ENCODE peak calls at places on chromosomes 4 and X, in four cellular contexts. U is fibroblast of the aortic adventitia, J is coronary artery, W is activated B cell treated with CpG ODN at 0.5 μM for 24 hours. O is an unnamed sample.

GRCh38 chr4:121514443-121514842 is 133.6 kb upstream of the QRFPR start:
- DNase-seq in W (no peak), J (no peak), U (no peak), O (no peak)

GRCh38 chrX:106247162-106247561 is 79.1 kb downstream of the PWWP3B start:
- DNase-seq in W (no peak), J (no peak), U (no peak), O (no peak)

GRCh38 chr4:71130827-71131603 is 137.6 kb downstream of the DCK start:
- DNase-seq in W (no peak), U (peak; percentile 77), J (no peak), O (no peak)

GRCh38 chrX:58025979-58026378 is 115.7 kb upstream of the ZXDA start:
- DNase-seq in U (peak; percentile 27), J (no peak), W (no peak), O (no peak)

GRCh38 chrX:29561417-29561816 is 653.9 kb upstream of the MAGEB2 start:
- DNase-seq in U (peak; percentile 79), J (no peak), W (no peak), O (no peak)

GRCh38 chrX:122389005-122389404 is 795.1 kb upstream of the GRIA3 start:
- DNase-seq in U (no peak), J (no peak), W (no peak), O (no peak)

GRCh38 chr4:16794816-16795445 is 103.5 kb downstream of the LDB2 start:
- DNase-seq in W (no peak), J (no peak), U (peak; percentile 70), O (no peak)

GRCh38 chr4:140595065-140595464 is 26.3 kb upstream of the UCP1 start:
- DNase-seq in U (peak; percentile 25), J (no peak), W (no peak), O (no peak)

GRCh38 chr4:185305979-185306442 is 89.7 kb downstream of the LRP2BP start:
- DNase-seq in W (no peak), U (peak; percentile 90), J (no peak), O (no peak)

GRCh38 chrX:78321809-78322208 is 5.6 kb downstream of the CYSLTR1 start:
- DNase-seq in J (no peak), W (peak; percentile 24), U (no peak), O (no peak)

GRCh38 chr4:105126311-105127153 is 20.1 kb upstream of the TET2 start:
- DNase-seq in J (no peak), W (no peak), U (peak; percentile 91), O (no peak)

GRCh38 chr4:2789801-2790582 is 2.9 kb upstream of the SH3BP2 start:
- DNase-seq in U (no peak), J (peak; percentile 73), W (no peak), O (no peak)

GRCh38 chr4:123922847-123923246 is 526.3 kb downstream of the SPRY1 start:
- DNase-seq in W (no peak), J (no peak), U (peak; percentile 25), O (no peak)

GRCh38 chr4:177239475-177239874 is 70.2 kb upstream of the NEIL3 start:
- DNase-seq in J (no peak), U (peak; percentile 54), W (no peak), O (no peak)

GRCh38 chr4:88606832-88607231 is 14.6 kb downstream of the HERC3 start:
- DNase-seq in U (no peak), J (no peak), W (no peak), O (no peak)

GRCh38 chr4:44098973-44099372 is 349.6 kb downstream of the KCTD8 start:
- DNase-seq in W (no peak), U (no peak), J (no peak), O (no peak)

GRCh38 chr4:15244354-15244753 is 183.5 kb upstream of the C1QTNF7 start:
- DNase-seq in W (no peak), U (peak; percentile 28), J (no peak), O (no peak)

GRCh38 chr4:27360651-27361347 is 500.2 kb downstream of the STIM2 start:
- DNase-seq in U (peak; percentile 91), J (no peak), W (no peak), O (no peak)

GRCh38 chrX:71095033-71095432 is 618 bp upstream of the FOXO4 start:
- DNase-seq in W (no peak), J (no peak), U (no peak), O (no peak)

GRCh38 chr4:20272411-20272872 is 20.7 kb downstream of the SLIT2 start:
- DNase-seq in U (peak; percentile 67), J (no peak), W (no peak), O (no peak)

GRCh38 chrX:5730561-5730960 is 498.1 kb downstream of the NLGN4X start:
- DNase-seq in J (no peak), U (no peak), W (no peak), O (no peak)

GRCh38 chr4:127870688-127871087 is 10.0 kb upstream of the PLK4 start:
- DNase-seq in J (no peak), U (peak; percentile 95), W (no peak), O (no peak)

GRCh38 chr4:100391913-100392312 is 125.9 kb downstream of the EMCN start:
- DNase-seq in U (peak; percentile 37), J (no peak), W (no peak), O (no peak)

GRCh38 chrX:74492720-74493201 is 71.5 kb downstream of the SLC16A2 start:
- DNase-seq in U (no peak), W (no peak), J (no peak), O (no peak)

GRCh38 chr4:178426871-178427270 is 984.6 kb upstream of the AGA start:
- DNase-seq in W (no peak), U (no peak), J (no peak), O (no peak)

GRCh38 chr4:38190717-38191178 is 230.6 kb downstream of the PTTG2 start:
- DNase-seq in U (peak; percentile 72), J (peak; percentile 86), W (no peak), O (no peak)

GRCh38 chr4:124907881-124908280 is 195.3 kb upstream of the ANKRD50 start:
- DNase-seq in W (no peak), U (peak; percentile 95), J (no peak), O (no peak)

GRCh38 chr4:151651496-151651895 is 109.3 kb downstream of the GATB start:
- DNase-seq in U (no peak), W (no peak), J (no peak), O (no peak)

GRCh38 chrX:151815461-151815860 is 80.9 kb downstream of the CNGA2 start:
- DNase-seq in J (no peak), U (peak; percentile 41), W (no peak), O (no peak)

GRCh38 chrX:106891762-106892161 is 11.4 kb downstream of the RIPPLY1 start:
- DNase-seq in W (no peak), J (no peak), U (no peak), O (no peak)

GRCh38 chr4:663438-664428 is 10.3 kb downstream of the ATP5ME start:
- DNase-seq in U (no peak), W (peak; percentile 69), J (no peak), O (no peak)

GRCh38 chr4:122152699-122153328 is 683 bp downstream of the BLTP1 start:
- DNase-seq in U (peak; percentile 30), J (peak; percentile 79), W (no peak), O (peak; percentile 49)

GRCh38 chrX:122941801-122942200 is 242.3 kb upstream of the GRIA3 start:
- DNase-seq in U (no peak), J (no peak), W (no peak), O (no peak)

GRCh38 chr4:6119507-6120020 is 80.8 kb downstream of the JAKMIP1 start:
- DNase-seq in J (no peak), W (no peak), U (no peak), O (no peak)
- TF ChIP-seq CTCF in J (no peak), W (no peak), U (no peak), O (no peak)

GRCh38 chr4:152655272-152656129 is 24.3 kb downstream of the TMEM154 start:
- DNase-seq in U (no peak), W (no peak), J (no peak), O (no peak)
- TF ChIP-seq CTCF in U (no peak), W (no peak), J (no peak), O (no peak)

GRCh38 chrX:30618160-30618765 is 35.0 kb upstream of the GK start:
- DNase-seq in U (peak; percentile 7), W (no peak), J (no peak), O (no peak)
- TF ChIP-seq CTCF in U (no peak), W (no peak), J (no peak), O (no peak)

GRCh38 chr4:5381981-5382441 is 326.3 kb downstream of the EVC2 start:
- DNase-seq in J (no peak), W (no peak), U (no peak), O (no peak)
- TF ChIP-seq CTCF in J (no peak), W (no peak), U (no peak), O (no peak)

GRCh38 chrX:40007136-40007535 is 90.6 kb downstream of the BCOR start:
- DNase-seq in J (no peak), W (no peak), U (no peak), O (no peak)
- TF ChIP-seq CTCF in J (no peak), W (no peak), U (no peak), O (no peak)

DNA sequence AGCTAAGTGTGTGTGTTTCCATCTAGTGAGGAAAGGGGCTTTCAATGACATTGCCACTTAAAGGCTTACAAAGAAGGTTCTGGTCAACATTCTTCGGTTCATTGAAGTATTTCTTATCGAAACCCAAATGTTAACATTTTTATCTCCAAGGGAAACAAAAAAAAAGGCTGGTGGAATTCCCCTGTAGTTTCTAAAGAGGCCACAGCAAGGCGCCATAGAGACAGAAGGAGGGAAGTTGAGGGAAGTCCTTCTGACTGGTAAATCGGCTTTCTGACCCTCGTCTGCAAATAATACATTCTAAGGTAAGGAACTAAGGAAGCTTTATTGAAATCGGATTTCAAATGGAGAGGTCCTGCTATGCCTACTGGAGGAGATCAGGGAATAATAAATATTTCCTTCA is 1.7 kb upstream of the ZFP42 start:
- DNase-seq in J (no peak), W (no peak), U (no peak), O (no peak)
- TF ChIP-seq CTCF in J (no peak), W (no peak), U (no peak), O (no peak)

DNA sequence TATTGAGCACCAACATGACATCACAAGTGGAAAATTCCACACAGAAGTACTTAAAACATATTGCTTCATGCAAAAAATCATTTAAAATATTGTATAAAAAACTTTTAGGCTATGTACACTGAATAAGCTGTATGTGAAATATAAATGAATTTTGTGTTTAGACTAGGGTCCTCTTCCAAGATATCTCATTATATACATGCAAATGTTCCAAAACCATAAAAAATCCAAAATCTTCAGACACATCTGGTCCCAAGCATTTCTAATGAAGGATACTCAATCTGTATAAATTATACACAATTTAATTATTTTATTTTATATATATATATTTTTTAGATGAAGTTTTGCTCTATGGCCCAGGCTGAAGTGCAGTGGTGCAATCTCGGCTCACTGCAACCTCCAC is 10.1 kb upstream of the GSX2 start:
- DNase-seq in J (no peak), W (no peak), U (no peak), O (no peak)
- TF ChIP-seq CTCF in J (no peak), W (no peak), U (no peak), O (no peak)

O was measured in mesothelial cell of epicardium.